ENCODE peak calls at places on chromosomes 3 and 15, in five cellular contexts. One of them, this sample, is unnamed.

GRCh38 chr3:113531826-113532697 is at the start of gene SIDT1:
- DNase-seq in trophoblast cell: no peak
- DNase-seq in H1: no peak
- DNase-seq in IMR-90: no peak
- DNase-seq in neuronal stem cell: peak
- DNase-seq in this sample: peak

GRCh38 chr15:50138391-50138790 is 19.4 kb upstream of the ATP8B4 start:
- DNase-seq in H1: no peak
- DNase-seq in IMR-90: peak
- DNase-seq in neuronal stem cell: no peak
- DNase-seq in trophoblast cell: no peak
- DNase-seq in this sample: peak

GRCh38 chr3:105620236-105620635 is 248.6 kb downstream of the CBLB start:
- DNase-seq in H1: no peak
- DNase-seq in IMR-90: no peak
- DNase-seq in trophoblast cell: no peak
- DNase-seq in neuronal stem cell: no peak
- DNase-seq in this sample: peak

GRCh38 chr3:11407644-11408043 is 135.4 kb downstream of the ATG7 start:
- DNase-seq in H1: no peak
- DNase-seq in IMR-90: no peak
- DNase-seq in neuronal stem cell: no peak
- DNase-seq in trophoblast cell: no peak
- DNase-seq in this sample: no peak

GRCh38 chr15:73787621-73788020 is 34.5 kb upstream of the INSYN1 start:
- DNase-seq in IMR-90: no peak
- DNase-seq in neuronal stem cell: no peak
- DNase-seq in H1: no peak
- DNase-seq in trophoblast cell: no peak
- DNase-seq in this sample: no peak

GRCh38 chr3:129543156-129543790 is at the start of gene H1-8:
- DNase-seq in neuronal stem cell: no peak
- DNase-seq in trophoblast cell: no peak
- DNase-seq in H1: no peak
- DNase-seq in IMR-90: no peak
- DNase-seq in this sample: no peak

GRCh38 chr3:37458162-37458895 is 283.9 kb upstream of the LRRFIP2 start:
- DNase-seq in neuronal stem cell: no peak
- DNase-seq in H1: no peak
- DNase-seq in trophoblast cell: no peak
- DNase-seq in IMR-90: no peak
- DNase-seq in this sample: no peak

GRCh38 chr3:124413393-124413792 is 316.9 kb upstream of the UMPS start:
- DNase-seq in neuronal stem cell: no peak
- DNase-seq in IMR-90: no peak
- DNase-seq in trophoblast cell: no peak
- DNase-seq in H1: no peak
- DNase-seq in this sample: no peak

GRCh38 chr3:35862057-35862456 is 222.7 kb downstream of the ARPP21 start:
- DNase-seq in IMR-90: no peak
- DNase-seq in H1: no peak
- DNase-seq in trophoblast cell: no peak
- DNase-seq in neuronal stem cell: no peak
- DNase-seq in this sample: no peak

GRCh38 chr15:80174017-80174746 is 21.4 kb downstream of the FAH start:
- DNase-seq in IMR-90: peak
- DNase-seq in trophoblast cell: no peak
- DNase-seq in neuronal stem cell: no peak
- DNase-seq in H1: no peak
- DNase-seq in this sample: peak

GRCh38 chr15:40872791-40873526 is 1.1 kb downstream of the RHOV start:
- DNase-seq in H1: no peak
- DNase-seq in neuronal stem cell: no peak
- DNase-seq in trophoblast cell: no peak
- DNase-seq in IMR-90: no peak
- DNase-seq in this sample: no peak

GRCh38 chr3:171001957-171002694 is 24.4 kb downstream of the SLC2A2 start:
- DNase-seq in IMR-90: peak
- DNase-seq in trophoblast cell: no peak
- DNase-seq in neuronal stem cell: no peak
- DNase-seq in H1: no peak
- DNase-seq in this sample: peak

GRCh38 chr15:31102374-31103342 is 1.1 kb upstream of the TRPM1 start:
- DNase-seq in trophoblast cell: no peak
- DNase-seq in neuronal stem cell: no peak
- DNase-seq in H1: no peak
- DNase-seq in IMR-90: no peak
- DNase-seq in this sample: no peak

GRCh38 chr3:184952671-184953070 is 140.7 kb downstream of the VPS8 start:
- DNase-seq in trophoblast cell: no peak
- DNase-seq in neuronal stem cell: no peak
- DNase-seq in H1: no peak
- DNase-seq in IMR-90: peak
- DNase-seq in this sample: peak

GRCh38 chr15:29283371-29283770 is 13.7 kb upstream of the NSMCE3 start:
- DNase-seq in IMR-90: no peak
- DNase-seq in neuronal stem cell: no peak
- DNase-seq in trophoblast cell: no peak
- DNase-seq in H1: no peak
- DNase-seq in this sample: no peak

GRCh38 chr3:152305075-152305474 is 36.3 kb downstream of the MBNL1 start:
- DNase-seq in neuronal stem cell: no peak
- DNase-seq in IMR-90: no peak
- DNase-seq in H1: no peak
- DNase-seq in trophoblast cell: no peak
- DNase-seq in this sample: no peak

GRCh38 chr3:152309031-152309430 is 40.3 kb downstream of the MBNL1 start:
- DNase-seq in IMR-90: no peak
- DNase-seq in H1: no peak
- DNase-seq in neuronal stem cell: no peak
- DNase-seq in trophoblast cell: no peak
- DNase-seq in this sample: peak

GRCh38 chr3:152307829-152308474 is 39.2 kb downstream of the MBNL1 start:
- DNase-seq in H1: no peak
- DNase-seq in neuronal stem cell: no peak
- DNase-seq in trophoblast cell: no peak
- DNase-seq in IMR-90: peak
- DNase-seq in this sample: peak

GRCh38 chr3:152309535-152310317 is 41.0 kb downstream of the MBNL1 start:
- DNase-seq in H1: no peak
- DNase-seq in IMR-90: peak
- DNase-seq in trophoblast cell: no peak
- DNase-seq in neuronal stem cell: no peak
- DNase-seq in this sample: no peak

GRCh38 chr3:152308475-152308844 is 39.7 kb downstream of the MBNL1 start:
- DNase-seq in IMR-90: no peak
- DNase-seq in trophoblast cell: no peak
- DNase-seq in H1: no peak
- DNase-seq in neuronal stem cell: no peak
- DNase-seq in this sample: no peak
- H3K4me3 ChIP-seq in IMR-90: no peak
- H3K4me3 ChIP-seq in trophoblast cell: no peak
- H3K4me3 ChIP-seq in H1: no peak
- H3K4me3 ChIP-seq in neuronal stem cell: no peak
- H3K4me3 ChIP-seq in this sample: no peak

GRCh38 chr3:187136347-187136746 is 2.9 kb downstream of the RPL39L start:
- DNase-seq in trophoblast cell: no peak
- DNase-seq in IMR-90: no peak
- DNase-seq in H1: no peak
- DNase-seq in neuronal stem cell: no peak
- DNase-seq in this sample: no peak

GRCh38 chr3:187136936-187137335 is 2.4 kb downstream of the RPL39L start:
- DNase-seq in IMR-90: peak
- DNase-seq in H1: no peak
- DNase-seq in trophoblast cell: no peak
- DNase-seq in neuronal stem cell: no peak
- DNase-seq in this sample: peak

GRCh38 chr3:187139895-187140253 is 578 bp upstream of the RPL39L start:
- DNase-seq in neuronal stem cell: no peak
- DNase-seq in H1: no peak
- DNase-seq in IMR-90: no peak
- DNase-seq in trophoblast cell: no peak
- DNase-seq in this sample: no peak

DNA sequence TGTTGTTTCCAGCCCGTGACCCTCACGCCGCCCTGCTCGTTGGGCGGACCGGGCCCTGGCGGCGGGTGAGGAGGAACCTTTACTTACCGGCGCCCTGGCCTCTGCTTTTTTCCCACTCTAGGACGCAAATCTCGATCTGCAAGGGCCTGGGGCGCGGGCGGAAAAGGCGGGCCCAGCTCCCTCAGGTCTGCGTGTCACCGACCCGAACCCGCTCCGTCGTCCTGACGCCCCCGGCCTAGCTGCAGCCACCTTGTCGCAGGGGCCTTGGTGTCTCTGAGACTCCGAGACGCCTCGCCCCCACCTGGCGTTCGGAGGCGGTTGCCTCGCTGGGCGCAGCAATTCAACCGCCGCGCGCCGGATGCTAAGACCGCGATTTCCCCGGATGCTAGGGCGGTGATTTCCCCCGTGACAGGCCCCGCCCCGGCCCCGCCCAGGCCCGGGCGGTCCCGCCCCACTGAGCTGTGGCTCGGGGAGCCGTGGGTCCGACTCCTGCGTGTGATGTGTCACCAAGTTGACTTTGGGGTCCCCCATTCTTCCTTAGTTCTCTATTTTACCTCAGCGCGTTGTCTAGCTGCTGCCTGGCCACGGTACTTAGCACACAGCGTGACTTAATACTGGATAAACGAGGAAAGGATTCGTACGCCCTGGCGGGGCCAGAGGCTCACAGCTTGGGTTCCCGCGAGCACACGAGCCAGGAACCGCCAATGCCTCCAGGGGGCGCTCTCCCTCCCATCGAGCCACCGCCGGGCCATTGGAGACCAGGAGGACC is at the start of gene RPL39L:
- DNase-seq in IMR-90: peak
- DNase-seq in trophoblast cell: peak
- DNase-seq in neuronal stem cell: peak
- DNase-seq in H1: peak
- DNase-seq in this sample: peak
- H3K14ac ChIP-seq in IMR-90: peak
- H3K14ac ChIP-seq in trophoblast cell: peak
- H3K14ac ChIP-seq in neuronal stem cell: no peak
- H3K14ac ChIP-seq in H1: no peak
- H3K14ac ChIP-seq in this sample: peak

DNA sequence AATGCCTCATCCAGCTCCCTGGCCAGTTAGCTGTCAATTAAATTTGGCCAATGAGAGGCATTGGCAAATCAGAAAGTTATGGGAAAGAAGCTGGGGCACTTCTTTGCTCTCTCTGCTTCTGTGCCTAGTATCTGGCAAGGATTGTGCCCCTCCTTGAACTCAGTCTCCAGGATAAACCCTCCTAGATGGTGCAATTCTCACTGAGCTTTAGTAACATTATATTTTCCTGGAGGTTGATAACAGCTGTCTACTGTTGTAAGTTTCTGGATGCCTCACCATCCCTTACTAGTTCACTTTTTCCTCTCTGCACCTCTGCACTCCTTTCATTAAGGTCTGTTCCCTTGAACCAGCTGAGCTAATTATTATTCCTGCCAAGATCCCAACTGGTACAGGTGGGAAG is 329.5 kb downstream of the MFSD1 start:
- DNase-seq in H1: no peak
- DNase-seq in IMR-90: no peak
- DNase-seq in trophoblast cell: no peak
- DNase-seq in neuronal stem cell: no peak
- DNase-seq in this sample: peak
- H3K4me3 ChIP-seq in H1: no peak
- H3K4me3 ChIP-seq in IMR-90: no peak
- H3K4me3 ChIP-seq in trophoblast cell: no peak
- H3K4me3 ChIP-seq in neuronal stem cell: no peak
- H3K4me3 ChIP-seq in this sample: no peak

DNA sequence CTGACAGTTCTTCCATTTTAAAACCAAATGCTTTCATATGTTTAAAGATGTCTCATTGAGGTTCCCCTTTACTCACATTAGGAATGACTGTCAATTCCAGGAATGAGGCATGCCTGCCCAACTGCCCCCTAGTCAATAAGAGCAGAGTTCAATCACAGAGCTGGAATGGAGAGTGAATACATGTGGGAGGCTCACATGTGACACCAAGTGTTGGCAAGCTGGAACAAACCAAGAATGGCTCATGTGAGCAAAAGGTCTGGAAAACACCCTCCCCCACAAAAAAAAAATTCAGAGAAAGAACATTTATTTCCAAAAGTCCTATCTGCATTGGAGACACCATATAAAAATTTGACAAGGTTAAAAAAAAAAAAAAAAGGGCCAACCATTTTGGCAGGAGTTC is 3.7 kb downstream of the PBRM1 start:
- DNase-seq in trophoblast cell: peak
- DNase-seq in H1: no peak
- DNase-seq in IMR-90: peak
- DNase-seq in neuronal stem cell: no peak
- DNase-seq in this sample: peak
- H3K14ac ChIP-seq in trophoblast cell: no peak
- H3K14ac ChIP-seq in H1: no peak
- H3K14ac ChIP-seq in IMR-90: no peak
- H3K14ac ChIP-seq in neuronal stem cell: no peak
- H3K14ac ChIP-seq in this sample: no peak

This sample was measured in mesenchymal stem cell.